ENCODE peak calls at places on chromosome 10, in eight cellular contexts. L, P, Q, X, Y, G, N and C are unnamed samples.

GRCh38 chr10:119383174-119383856 is 159.2 kb downstream of the RGS10 start:
- DNase-seq in L (peak; percentile 61), P (no peak), G (no peak), Y (no peak), X (no peak), Q (no peak), N (no peak), C (no peak)

GRCh38 chr10:69791812-69792211 is 9.9 kb upstream of the COL13A1 start:
- DNase-seq in X (no peak), P (no peak), Y (no peak), N (no peak), Q (no peak), L (no peak), G (no peak), C (no peak)

GRCh38 chr10:49272251-49273081 is 26.5 kb upstream of the C10orf71 start:
- DNase-seq in L (no peak), N (no peak), Q (no peak), P (no peak), X (no peak), Y (no peak), G (peak; percentile 18), C (no peak)

GRCh38 chr10:48439581-48440041 is 133.1 kb downstream of the MAPK8 start:
- DNase-seq in N (no peak), L (no peak), Q (no peak), G (no peak), P (no peak), X (no peak), Y (no peak), C (no peak)

GRCh38 chr10:117163061-117163953 is 25.2 kb upstream of the VAX1 start:
- DNase-seq in L (no peak), G (peak; percentile 20), P (no peak), X (no peak), Q (no peak), Y (no peak), N (no peak), C (no peak)

GRCh38 chr10:5284311-5285057 is 80.3 kb upstream of the UCN3 start:
- DNase-seq in N (peak; percentile 6), P (no peak), X (peak; percentile 16), Q (peak; percentile 52), Y (no peak), G (no peak), L (no peak), C (no peak)

GRCh38 chr10:72730462-72730861 is 38.5 kb downstream of the MCU start:
- DNase-seq in G (no peak), N (no peak), Y (peak; percentile 35), L (no peak), X (peak; percentile 66), P (no peak), Q (no peak), C (no peak)

GRCh38 chr10:83603708-83604107 is 535.6 kb upstream of the GHITM start:
- DNase-seq in Q (no peak), G (no peak), N (no peak), P (no peak), L (no peak), Y (no peak), X (no peak), C (no peak)

GRCh38 chr10:72058989-72059842 is 29.1 kb downstream of the SPOCK2 start:
- DNase-seq in Y (no peak), L (no peak), Q (no peak), P (no peak), N (no peak), G (no peak), X (no peak), C (no peak)

GRCh38 chr10:48289652-48290238 is 15.2 kb upstream of the FRMPD2 start:
- DNase-seq in X (no peak), N (no peak), Q (peak; percentile 51), L (peak; percentile 78), P (peak; percentile 57), G (peak; percentile 76), Y (no peak), C (no peak)

GRCh38 chr10:113187066-113187777 is 237.2 kb downstream of the TCF7L2 start:
- DNase-seq in X (no peak), P (no peak), Y (no peak), N (no peak), G (no peak), L (peak; percentile 71), Q (no peak), C (no peak)

GRCh38 chr10:49301302-49301701 is 2.3 kb downstream of the C10orf71 start:
- DNase-seq in X (no peak), N (no peak), Y (no peak), Q (no peak), P (no peak), L (no peak), G (no peak), C (no peak)

GRCh38 chr10:47269294-47269693 is 30.7 kb upstream of the GDF10 start:
- DNase-seq in L (no peak), N (no peak), G (no peak), P (no peak), Q (peak; percentile 9), Y (no peak), X (no peak), C (no peak)

GRCh38 chr10:121217331-121217730 is 366.2 kb downstream of the WDR11 start:
- DNase-seq in X (no peak), L (no peak), Y (no peak), Q (no peak), N (no peak), G (no peak), P (no peak), C (no peak)

GRCh38 chr10:84534168-84534567 is 205.8 kb downstream of the CCSER2 start:
- DNase-seq in L (no peak), Q (no peak), X (no peak), N (no peak), P (no peak), Y (no peak), G (no peak), C (no peak)

GRCh38 chr10:1368772-1369171 is 312.6 kb downstream of the WDR37 start:
- DNase-seq in N (no peak), Q (peak; percentile 42), X (no peak), Y (no peak), P (peak; percentile 45), L (peak; percentile 72), G (peak; percentile 49), C (no peak)

GRCh38 chr10:14953452-14954000 is 370 bp downstream of the DCLRE1C start:
- DNase-seq in G (no peak), Y (no peak), L (peak; percentile 59), P (peak; percentile 22), Q (peak; percentile 37), N (no peak), X (no peak), C (peak; percentile 51)

GRCh38 chr10:88800152-88801125 is 2.1 kb upstream of the LIPM start:
- DNase-seq in L (no peak), Y (peak; percentile 25), G (no peak), P (no peak), N (no peak), Q (no peak), X (peak; percentile 49), C (no peak)

GRCh38 chr10:113557389-113558321 is 4.8 kb downstream of the HABP2 start:
- DNase-seq in Y (no peak), Q (no peak), N (no peak), G (no peak), P (no peak), L (no peak), X (no peak), C (no peak)

GRCh38 chr10:86160890-86161585 is 205.6 kb downstream of the GRID1 start:
- DNase-seq in X (no peak), Y (no peak), P (no peak), G (no peak), L (no peak), Q (no peak), N (no peak), C (no peak)

GRCh38 chr10:112182808-112183328 is 697 bp downstream of the GPAM start:
- DNase-seq in Q (no peak), P (no peak), L (no peak), N (no peak), Y (no peak), G (no peak), X (no peak), C (no peak)

GRCh38 chr10:79024716-79025112 is 44.1 kb upstream of the ZMIZ1 start:
- DNase-seq in Q (no peak), P (no peak), N (no peak), L (no peak), Y (no peak), X (no peak), G (no peak), C (peak; percentile 38)